ENCODE peak calls at places on chromosomes 5 and 9, in six cellular contexts. One of them, this sample, is unnamed.

GRCh38 chr5:31671339-31671741 is 32.4 kb downstream of the PDZD2 start:
- DNase-seq in GM12878: no peak
- DNase-seq in H1: no peak
- DNase-seq in HepG2: no peak
- DNase-seq in K562: no peak
- DNase-seq in IMR-90: no peak
- DNase-seq in this sample: no peak

GRCh38 chr5:78527925-78528324 is 120.6 kb downstream of the LHFPL2 start:
- DNase-seq in HepG2: no peak
- DNase-seq in IMR-90: no peak
- DNase-seq in K562: no peak
- DNase-seq in GM12878: no peak
- DNase-seq in H1: no peak
- DNase-seq in this sample: no peak

GRCh38 chr9:126638571-126639132 is 24.9 kb downstream of the LMX1B start:
- DNase-seq in HepG2: no peak
- DNase-seq in IMR-90: no peak
- DNase-seq in H1: peak
- DNase-seq in GM12878: no peak
- DNase-seq in K562: no peak
- DNase-seq in this sample: no peak

GRCh38 chr5:124590686-124591085 is 155.8 kb downstream of the ZNF608 start:
- DNase-seq in GM12878: no peak
- DNase-seq in HepG2: no peak
- DNase-seq in K562: no peak
- DNase-seq in H1: no peak
- DNase-seq in IMR-90: no peak
- DNase-seq in this sample: no peak

GRCh38 chr9:71587576-71588362 is 180.5 kb downstream of the CEMIP2 start:
- DNase-seq in H1: no peak
- DNase-seq in K562: no peak
- DNase-seq in GM12878: no peak
- DNase-seq in HepG2: no peak
- DNase-seq in IMR-90: peak
- DNase-seq in this sample: peak

GRCh38 chr9:14908221-14909206 is 1.7 kb downstream of the FREM1 start:
- DNase-seq in GM12878: peak
- DNase-seq in HepG2: peak
- DNase-seq in K562: no peak
- DNase-seq in IMR-90: no peak
- DNase-seq in H1: no peak
- DNase-seq in this sample: no peak

GRCh38 chr9:134350416-134350994 is 24.2 kb downstream of the RXRA start:
- DNase-seq in H1: no peak
- DNase-seq in GM12878: no peak
- DNase-seq in IMR-90: no peak
- DNase-seq in HepG2: no peak
- DNase-seq in K562: no peak
- DNase-seq in this sample: no peak

GRCh38 chr5:141040763-141041426 is 10.3 kb upstream of the PCDHB1 start:
- DNase-seq in HepG2: peak
- DNase-seq in K562: peak
- DNase-seq in GM12878: no peak
- DNase-seq in H1: peak
- DNase-seq in IMR-90: peak
- DNase-seq in this sample: peak

GRCh38 chr9:135969064-135969683 is 8.0 kb upstream of the UBAC1 start:
- DNase-seq in HepG2: no peak
- DNase-seq in H1: no peak
- DNase-seq in K562: no peak
- DNase-seq in GM12878: no peak
- DNase-seq in IMR-90: peak
- DNase-seq in this sample: no peak

GRCh38 chr5:153831976-153832375 is 206.7 kb downstream of the FAM114A2 start:
- DNase-seq in H1: no peak
- DNase-seq in HepG2: peak
- DNase-seq in GM12878: peak
- DNase-seq in IMR-90: peak
- DNase-seq in K562: peak
- DNase-seq in this sample: peak

GRCh38 chr5:152632380-152632779 is 227.3 kb upstream of the NMUR2 start:
- DNase-seq in H1: no peak
- DNase-seq in K562: no peak
- DNase-seq in HepG2: no peak
- DNase-seq in GM12878: no peak
- DNase-seq in IMR-90: no peak
- DNase-seq in this sample: no peak

GRCh38 chr9:112380102-112380581 is at the start of gene HSDL2:
- DNase-seq in IMR-90: peak
- DNase-seq in K562: peak
- DNase-seq in HepG2: no peak
- DNase-seq in H1: no peak
- DNase-seq in GM12878: no peak
- DNase-seq in this sample: peak

GRCh38 chr5:113205807-113206206 is 229.0 kb downstream of the TSSK1B start:
- DNase-seq in K562: no peak
- DNase-seq in IMR-90: no peak
- DNase-seq in GM12878: no peak
- DNase-seq in H1: no peak
- DNase-seq in HepG2: peak
- DNase-seq in this sample: no peak

GRCh38 chr9:134915046-134915930 is 2.4 kb downstream of the FCN1 start:
- DNase-seq in H1: no peak
- DNase-seq in HepG2: no peak
- DNase-seq in K562: no peak
- DNase-seq in IMR-90: no peak
- DNase-seq in GM12878: no peak
- DNase-seq in this sample: no peak

GRCh38 chr9:105258225-105258737 is 13.8 kb downstream of the SLC44A1 start:
- DNase-seq in K562: no peak
- DNase-seq in HepG2: no peak
- DNase-seq in IMR-90: no peak
- DNase-seq in H1: no peak
- DNase-seq in GM12878: no peak
- DNase-seq in this sample: no peak

GRCh38 chr5:139851558-139851957 is 56.0 kb downstream of the PSD2 start:
- DNase-seq in GM12878: no peak
- DNase-seq in K562: no peak
- DNase-seq in HepG2: no peak
- DNase-seq in IMR-90: no peak
- DNase-seq in H1: no peak
- DNase-seq in this sample: no peak

GRCh38 chr9:38149647-38150046 is 80.6 kb upstream of the SHB start:
- DNase-seq in K562: no peak
- DNase-seq in GM12878: no peak
- DNase-seq in H1: no peak
- DNase-seq in IMR-90: no peak
- DNase-seq in HepG2: no peak
- DNase-seq in this sample: no peak

GRCh38 chr9:3181049-3181953 is 337.4 kb upstream of the PUM3 start:
- DNase-seq in H1: peak
- DNase-seq in IMR-90: no peak
- DNase-seq in K562: peak
- DNase-seq in GM12878: no peak
- DNase-seq in HepG2: peak
- DNase-seq in this sample: peak

GRCh38 chr5:219492-219891 is 1.4 kb downstream of the SDHA start:
- DNase-seq in GM12878: no peak
- DNase-seq in H1: no peak
- DNase-seq in K562: no peak
- DNase-seq in IMR-90: peak
- DNase-seq in HepG2: no peak
- DNase-seq in this sample: no peak

GRCh38 chr9:126618200-126618589 is 4.5 kb downstream of the LMX1B start:
- DNase-seq in H1: no peak
- DNase-seq in GM12878: no peak
- DNase-seq in IMR-90: no peak
- DNase-seq in HepG2: no peak
- DNase-seq in K562: no peak
- DNase-seq in this sample: no peak

GRCh38 chr5:91187032-91187431 is 196.1 kb downstream of the ARRDC3 start:
- DNase-seq in H1: no peak
- DNase-seq in K562: no peak
- DNase-seq in GM12878: no peak
- DNase-seq in HepG2: no peak
- DNase-seq in IMR-90: no peak
- DNase-seq in this sample: no peak

GRCh38 chr5:91189480-91190332 is 193.4 kb downstream of the ARRDC3 start:
- DNase-seq in K562: no peak
- DNase-seq in H1: no peak
- DNase-seq in HepG2: peak
- DNase-seq in IMR-90: peak
- DNase-seq in GM12878: no peak
- DNase-seq in this sample: peak

GRCh38 chr5:91186101-91186500 is 197.0 kb downstream of the ARRDC3 start:
- DNase-seq in GM12878: no peak
- DNase-seq in IMR-90: no peak
- DNase-seq in HepG2: no peak
- DNase-seq in H1: no peak
- DNase-seq in K562: no peak
- DNase-seq in this sample: no peak

GRCh38 chr5:91188755-91189154 is 194.4 kb downstream of the ARRDC3 start:
- DNase-seq in GM12878: no peak
- DNase-seq in H1: no peak
- DNase-seq in HepG2: peak
- DNase-seq in IMR-90: no peak
- DNase-seq in K562: no peak
- DNase-seq in this sample: no peak

DNA sequence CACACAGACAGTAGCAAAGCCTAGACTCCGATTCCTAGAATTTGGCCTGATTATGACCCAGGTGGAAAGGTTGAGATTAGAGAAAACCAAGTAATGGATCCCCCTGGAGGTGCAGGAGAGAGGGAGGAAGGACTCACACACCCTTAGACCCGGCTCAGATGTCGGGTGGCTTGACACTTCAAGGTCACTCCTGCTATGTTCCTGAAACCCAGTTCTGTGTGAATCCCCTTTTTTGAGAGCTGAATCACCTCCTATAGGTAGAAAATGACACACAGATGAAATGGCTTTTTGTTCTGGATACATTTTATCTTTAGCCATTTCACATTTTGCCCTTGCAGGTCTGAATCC is 192.8 kb downstream of the ARRDC3 start:
- DNase-seq in GM12878: no peak
- DNase-seq in K562: no peak
- DNase-seq in H1: no peak
- DNase-seq in IMR-90: no peak
- DNase-seq in HepG2: no peak
- DNase-seq in this sample: no peak
- TF ChIP-seq RFX5 in GM12878: no peak
- TF ChIP-seq RFX5 in K562: no peak
- TF ChIP-seq RFX5 in H1: no peak
- TF ChIP-seq RFX5 in IMR-90: no peak
- TF ChIP-seq RFX5 in HepG2: no peak
- TF ChIP-seq RFX5 in this sample: no peak

GRCh38 chr9:107465467-107466451 is 23.8 kb downstream of the KLF4 start:
- DNase-seq in K562: peak
- DNase-seq in GM12878: no peak
- DNase-seq in H1: peak
- DNase-seq in HepG2: no peak
- DNase-seq in IMR-90: peak
- DNase-seq in this sample: peak
- TF ChIP-seq RAD21 in K562: peak
- TF ChIP-seq RAD21 in GM12878: peak
- TF ChIP-seq RAD21 in H1: peak
- TF ChIP-seq RAD21 in HepG2: no peak
- TF ChIP-seq RAD21 in IMR-90: peak
- TF ChIP-seq RAD21 in this sample: peak

GRCh38 chr9:102499468-102499867 is 495.7 kb upstream of the CYLC2 start:
- DNase-seq in GM12878: no peak
- DNase-seq in HepG2: peak
- DNase-seq in K562: no peak
- DNase-seq in H1: no peak
- DNase-seq in IMR-90: no peak
- DNase-seq in this sample: no peak
- TF ChIP-seq CEBPB in GM12878: no peak
- TF ChIP-seq CEBPB in HepG2: no peak
- TF ChIP-seq CEBPB in K562: no peak
- TF ChIP-seq CEBPB in H1: no peak
- TF ChIP-seq CEBPB in IMR-90: no peak
- TF ChIP-seq CEBPB in this sample: no peak

DNA sequence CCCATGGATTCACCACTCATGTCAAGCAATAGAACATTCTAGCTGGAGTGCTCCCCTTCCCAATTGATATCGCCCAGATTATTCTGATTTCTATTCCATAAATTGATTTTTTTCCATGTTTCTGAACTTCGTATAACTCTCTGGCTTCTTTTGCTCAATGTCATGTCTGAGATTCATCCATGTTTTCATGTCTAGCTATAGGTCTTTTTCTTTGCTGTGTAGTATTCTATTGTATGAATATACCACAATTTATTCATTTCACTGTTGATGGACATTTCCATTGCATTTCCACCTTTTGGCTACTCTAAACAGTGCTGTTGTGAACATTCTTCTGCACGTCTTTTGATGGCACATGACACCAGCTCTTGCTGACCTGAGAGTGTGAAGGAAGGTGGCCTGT is 19.6 kb downstream of the PTPA start:
- DNase-seq in K562: no peak
- DNase-seq in HepG2: no peak
- DNase-seq in IMR-90: no peak
- DNase-seq in GM12878: no peak
- DNase-seq in H1: no peak
- DNase-seq in this sample: no peak
- TF ChIP-seq RFX5 in K562: no peak
- TF ChIP-seq RFX5 in HepG2: no peak
- TF ChIP-seq RFX5 in IMR-90: no peak
- TF ChIP-seq RFX5 in GM12878: no peak
- TF ChIP-seq RFX5 in H1: no peak
- TF ChIP-seq RFX5 in this sample: no peak

GRCh38 chr5:102049517-102049916 is 246.6 kb downstream of the SLCO4C1 start:
- DNase-seq in H1: no peak
- DNase-seq in GM12878: no peak
- DNase-seq in IMR-90: no peak
- DNase-seq in K562: no peak
- DNase-seq in HepG2: no peak
- DNase-seq in this sample: no peak

DNA sequence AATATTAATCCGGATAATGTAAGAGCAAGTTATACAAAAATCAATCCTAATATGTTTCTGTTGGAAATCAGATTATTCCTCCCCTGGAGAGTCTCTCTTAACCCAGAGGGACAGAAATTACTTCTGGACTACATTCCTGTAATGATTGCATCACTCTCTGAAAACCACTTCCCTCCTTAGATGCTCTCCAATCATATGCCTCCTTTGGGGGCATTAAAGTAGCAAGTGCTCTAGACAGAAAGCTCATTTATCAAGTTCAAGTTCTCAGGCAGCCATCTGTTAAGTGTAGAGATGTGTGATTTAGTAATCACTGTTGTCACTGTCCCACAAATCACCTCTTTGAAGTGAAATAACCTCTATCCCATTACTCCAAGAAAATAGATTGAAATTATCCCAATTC is 247.1 kb downstream of the SLCO4C1 start:
- DNase-seq in IMR-90: no peak
- DNase-seq in GM12878: no peak
- DNase-seq in K562: no peak
- DNase-seq in HepG2: no peak
- DNase-seq in H1: no peak
- DNase-seq in this sample: no peak
- TF ChIP-seq RAD21 in IMR-90: no peak
- TF ChIP-seq RAD21 in GM12878: no peak
- TF ChIP-seq RAD21 in K562: no peak
- TF ChIP-seq RAD21 in HepG2: no peak
- TF ChIP-seq RAD21 in H1: no peak
- TF ChIP-seq RAD21 in this sample: no peak

GRCh38 chr5:72956324-72957140 is 691 bp downstream of the FCHO2 start:
- DNase-seq in GM12878: no peak
- DNase-seq in IMR-90: peak
- DNase-seq in K562: peak
- DNase-seq in H1: peak
- DNase-seq in HepG2: peak
- DNase-seq in this sample: peak
- TF ChIP-seq CEBPB in GM12878: no peak
- TF ChIP-seq CEBPB in IMR-90: no peak
- TF ChIP-seq CEBPB in K562: no peak
- TF ChIP-seq CEBPB in H1: no peak
- TF ChIP-seq CEBPB in HepG2: no peak
- TF ChIP-seq CEBPB in this sample: no peak

This sample was measured in A549.